ENCODE peak calls at places on chromosome 17, in five cellular contexts. W is H1, J is spleen, E is Panc1, O is HL-60. I is an unnamed sample.

GRCh38 chr17:16286947-16287562 is 66.2 kb downstream of the CENPV start:
- DNase-seq in W (peak; percentile 54), J (peak; percentile 91), E (peak; percentile 12), O (no peak), I (no peak)

GRCh38 chr17:50060951-50061712 is 5.2 kb downstream of the ITGA3 start:
- DNase-seq in J (peak; percentile 71), W (no peak), E (no peak), O (no peak), I (no peak)

GRCh38 chr17:27860971-27861669 is 32.0 kb downstream of the LYRM9 start:
- DNase-seq in W (no peak), J (no peak), E (no peak), O (no peak), I (no peak)

GRCh38 chr17:45129426-45129939 is 2.8 kb downstream of the PLCD3 start:
- DNase-seq in O (no peak), E (no peak), J (no peak), W (no peak), I (no peak)

GRCh38 chr17:46892192-46892703 is 30.7 kb upstream of the GOSR2 start:
- DNase-seq in E (no peak), W (no peak), O (no peak), J (no peak), I (no peak)

GRCh38 chr17:81920612-81921530 is 2.9 kb upstream of the SIRT7 start:
- DNase-seq in W (no peak), J (no peak), E (no peak), O (peak; percentile 86), I (no peak)

GRCh38 chr17:73874008-73874407 is 229.8 kb upstream of the SDK2 start:
- DNase-seq in J (no peak), O (no peak), W (no peak), E (no peak), I (no peak)

GRCh38 chr17:74252272-74252671 is 21.8 kb upstream of the DNAI2 start:
- DNase-seq in O (no peak), W (no peak), J (no peak), E (no peak), I (no peak)

GRCh38 chr17:28747046-28747691 is 3.4 kb downstream of the TRAF4 start:
- DNase-seq in J (peak; percentile 73), E (no peak), O (no peak), W (no peak), I (no peak)

GRCh38 chr17:28327031-28327607 is 8.1 kb downstream of the TMEM97 start:
- DNase-seq in W (no peak), J (no peak), O (no peak), E (no peak), I (no peak)

GRCh38 chr17:7903154-7904103 is 12.7 kb downstream of the RNF227 start:
- DNase-seq in O (no peak), J (no peak), W (no peak), E (no peak), I (no peak)

GRCh38 chr17:82400206-82400605 is 17.9 kb upstream of the HEXD start:
- DNase-seq in E (no peak), W (no peak), J (no peak), O (peak; percentile 86), I (no peak)

GRCh38 chr17:29839656-29840055 is 90.4 kb downstream of the SSH2 start:
- DNase-seq in J (no peak), W (no peak), E (no peak), O (no peak), I (no peak)

GRCh38 chr17:67528751-67529436 is 151.8 kb downstream of the PITPNC1 start:
- DNase-seq in W (peak; percentile 67), J (peak; percentile 82), E (peak; percentile 13), O (no peak), I (no peak)

GRCh38 chr17:44677136-44677535 is 12.4 kb downstream of the CCDC43 start:
- DNase-seq in J (no peak), W (no peak), O (no peak), E (no peak), I (no peak)

GRCh38 chr17:8007836-8008235 is 5.4 kb downstream of the GUCY2D start:
- DNase-seq in E (no peak), J (peak; percentile 23), W (no peak), O (no peak), I (no peak)

GRCh38 chr17:50266384-50267073 is 7.7 kb upstream of the TMEM92 start:
- DNase-seq in O (no peak), J (peak; percentile 60), W (peak; percentile 43), E (no peak), I (peak; percentile 15)

GRCh38 chr17:60744355-60744958 is 66.8 kb downstream of the BCAS3 start:
- DNase-seq in E (no peak), O (no peak), W (no peak), J (no peak), I (no peak)

GRCh38 chr17:45311762-45312476 is 4.9 kb downstream of the MAP3K14 start:
- DNase-seq in O (no peak), J (peak; percentile 91), W (no peak), E (no peak), I (peak; percentile 58)

GRCh38 chr17:31525801-31526549 is 134.5 kb downstream of the RAB11FIP4 start:
- DNase-seq in J (peak; percentile 65), E (no peak), O (no peak), W (no peak), I (no peak)

GRCh38 chr17:30376621-30377452 is 1.9 kb upstream of the CPD start:
- DNase-seq in O (peak; percentile 28), J (no peak), E (no peak), W (no peak), I (no peak)

GRCh38 chr17:77098884-77099545 is 41.8 kb upstream of the SEC14L1 start:
- DNase-seq in E (no peak), J (no peak), O (peak; percentile 85), W (no peak), I (no peak)
- TF ChIP-seq POLR2AphosphoS5 in E (no peak), J (no peak), O (no peak), W (no peak), I (no peak)

GRCh38 chr17:80919331-80920284 is 72.0 kb upstream of the CHMP6 start:
- DNase-seq in E (no peak), J (peak; percentile 68), W (no peak), O (no peak), I (no peak)
- TF ChIP-seq POLR2AphosphoS5 in E (no peak), J (peak; percentile 13), W (no peak), O (no peak), I (no peak)

DNA sequence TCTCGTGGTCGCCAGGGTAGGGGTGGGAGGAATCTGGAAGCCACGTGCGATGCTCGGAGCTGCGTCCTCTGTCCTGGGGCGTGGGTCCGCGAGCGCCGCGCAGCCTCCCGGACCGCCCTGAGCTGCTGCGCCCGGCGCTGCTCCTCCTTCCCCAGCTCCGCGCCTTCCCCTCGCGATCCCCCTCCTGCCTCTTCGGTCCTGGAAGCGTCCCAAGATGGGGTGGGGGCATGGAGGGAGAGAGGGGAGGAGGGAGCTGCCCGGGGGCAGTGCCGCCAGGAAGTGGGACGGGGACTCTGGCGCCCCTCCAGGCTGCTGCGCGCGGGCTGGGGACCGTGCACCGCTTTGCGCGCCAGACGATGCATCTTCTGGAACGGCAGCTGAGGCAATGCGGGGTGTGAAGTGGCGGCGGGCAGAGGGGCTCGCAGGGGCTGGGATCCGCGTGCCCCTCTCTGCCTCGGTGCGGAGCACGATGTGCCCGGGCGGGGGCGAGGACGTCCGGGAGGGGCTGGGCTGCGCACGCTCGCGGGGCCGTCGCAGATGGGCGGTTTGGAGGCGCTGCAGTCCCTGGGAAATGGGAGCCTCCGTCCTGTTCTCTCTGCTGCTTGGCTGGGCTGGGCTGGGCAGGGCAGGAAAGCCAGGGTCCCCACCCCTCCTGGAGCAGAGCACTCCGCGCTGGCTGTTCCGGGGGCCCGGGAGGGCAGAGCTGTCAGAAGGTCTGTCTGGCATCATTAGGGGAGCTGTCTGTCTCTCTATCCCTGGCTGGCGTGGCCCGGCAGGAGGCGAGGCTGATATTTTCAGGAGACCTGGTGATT is 388.0 kb downstream of the SEC14L1 start:
- DNase-seq in E (no peak), J (peak; percentile 58), W (peak; percentile 84), O (no peak), I (no peak)
- TF ChIP-seq POLR2AphosphoS5 in E (no peak), J (peak; percentile 17), W (no peak), O (no peak), I (no peak)

DNA sequence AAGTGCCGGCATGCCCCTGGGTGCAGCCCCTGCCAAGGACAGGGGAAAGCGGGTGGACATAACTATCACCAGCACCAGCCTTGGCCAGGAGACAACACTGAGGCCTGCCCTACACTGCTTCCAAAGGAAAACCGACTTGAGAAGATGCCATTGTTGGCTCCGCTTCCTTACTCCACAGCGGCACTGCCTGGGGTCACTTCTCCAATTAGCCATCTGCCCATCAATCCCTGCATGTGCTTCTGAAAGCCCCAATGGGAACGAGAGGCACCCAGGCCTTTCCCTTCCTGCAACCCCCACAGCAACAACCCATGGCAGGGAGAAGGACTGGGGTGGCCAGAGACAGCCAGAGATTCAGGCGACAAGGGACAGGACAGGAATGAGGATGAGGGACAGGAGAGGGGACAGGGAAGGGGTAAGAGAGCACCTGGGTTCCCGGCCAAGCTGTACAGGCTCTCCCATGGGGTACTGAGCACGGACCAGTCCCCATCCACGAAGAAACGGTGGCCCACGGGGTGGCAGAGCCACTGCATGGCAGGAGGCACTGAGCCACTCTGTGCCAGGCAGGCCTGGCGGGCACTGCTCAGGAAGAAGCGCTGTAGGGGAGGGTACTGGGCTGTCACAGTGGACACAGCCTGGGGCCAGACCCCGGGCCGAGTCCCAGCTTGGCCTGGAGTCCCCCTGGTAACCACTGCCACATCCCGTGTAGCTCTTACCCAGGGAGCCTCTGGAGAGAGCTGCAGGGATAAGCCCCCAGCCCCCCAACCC is 21.2 kb downstream of the SREBF1 start:
- DNase-seq in O (no peak), J (no peak), E (no peak), W (no peak), I (no peak)
- TF ChIP-seq POLR2AphosphoS5 in O (no peak), J (no peak), E (no peak), W (no peak), I (no peak)

GRCh38 chr17:54968259-54968953 is at the start of the genes COX11 and STXBP4:
- DNase-seq in O (peak; percentile 95), J (peak; percentile 98), W (peak; percentile 93), E (peak; percentile 87), I (peak; percentile 79)
- TF ChIP-seq POLR2AphosphoS5 in O (peak; percentile 52), J (peak; percentile 90), W (peak; percentile 94), E (peak; percentile 98), I (peak; percentile 96)

I was measured in GM12892.